ENCODE peak calls at places on chromosomes 12 and 14, in six cellular contexts. V, N, I, U, D and S are unnamed samples.

GRCh38 chr12:497501-498160 is 37.9 kb downstream of the B4GALNT3 start:
- DNase-seq in I (no peak), N (no peak), U (no peak), D (no peak), V (no peak), S (no peak)

GRCh38 chr14:90624228-90624627 is 192.0 kb downstream of the TTC7B start:
- DNase-seq in N (no peak), I (no peak), V (no peak), U (no peak), D (peak; percentile 32), S (no peak)

GRCh38 chr12:71691504-71692129 is 5.7 kb downstream of the TMEM19 start:
- DNase-seq in I (no peak), U (no peak), N (no peak), D (no peak), V (no peak), S (peak; percentile 24)

GRCh38 chr14:21184252-21184651 is 28.4 kb upstream of the OR5AU1 start:
- DNase-seq in D (no peak), N (no peak), V (no peak), I (no peak), U (no peak), S (no peak)

GRCh38 chr12:98725481-98726247 is 80.6 kb downstream of the APAF1 start:
- DNase-seq in U (no peak), D (peak; percentile 77), I (peak; percentile 23), N (no peak), V (peak; percentile 51), S (peak; percentile 28)

GRCh38 chr12:124194521-124195225 is 100.2 kb upstream of the RFLNA start:
- DNase-seq in I (no peak), N (no peak), V (no peak), U (no peak), D (no peak), S (no peak)

GRCh38 chr14:91464615-91465205 is 45.4 kb downstream of the PPP4R3A start:
- DNase-seq in V (no peak), I (no peak), U (peak; percentile 5), D (no peak), N (no peak), S (no peak)

GRCh38 chr14:69784942-69785341 is 12.1 kb downstream of the SLC10A1 start:
- DNase-seq in D (no peak), I (no peak), V (no peak), U (no peak), N (no peak), S (no peak)

GRCh38 chr14:90275455-90275814 is 19.1 kb downstream of the PSMC1 start:
- DNase-seq in V (no peak), N (no peak), U (no peak), I (no peak), D (no peak), S (no peak)

GRCh38 chr12:12901158-12901791 is 9.9 kb downstream of the GPRC5A start:
- DNase-seq in N (no peak), V (peak; percentile 73), D (peak; percentile 48), I (no peak), U (no peak), S (no peak)